ENCODE peak calls at places on chromosomes 2 and 18, in ten cellular contexts. T is GM23338, I is MM.1S, C is epithelial cell of proximal tubule, H is foreskin fibroblast, M is heart right ventricle, X is IMR-90, G is uterus, V is PC-9, K is mucosa of descending colon. R is an unnamed sample.

GRCh38 chr2:288743-289361 is 961 bp upstream of the ALKAL2 start:
- DNase-seq in M (no peak), K (peak), G (peak), X (no peak), I (no peak), C (no peak), V (no peak), T (peak), H (peak), R (no peak)

GRCh38 chr2:215712850-215713230 is 277.0 kb upstream of the FN1 start:
- DNase-seq in C (peak), M (no peak), X (peak), T (no peak), G (no peak), H (peak), I (no peak), V (no peak), K (no peak), R (no peak)

GRCh38 chr2:239379641-239380170 is 21.1 kb downstream of the HDAC4 start:
- DNase-seq in V (no peak), K (no peak), G (no peak), M (no peak), I (no peak), C (no peak), H (no peak), T (peak), X (no peak), R (no peak)

GRCh38 chr2:31967790-31968189 is 43.0 kb downstream of the MEMO1 start:
- DNase-seq in T (no peak), V (no peak), I (no peak), C (no peak), X (peak), M (no peak), G (no peak), K (no peak), H (no peak), R (peak)

GRCh38 chr2:240689975-240690374 is 1.7 kb upstream of the AQP12A start:
- DNase-seq in K (no peak), H (no peak), X (no peak), C (no peak), T (no peak), I (no peak), M (no peak), G (no peak), V (no peak), R (no peak)

GRCh38 chr18:48333563-48333962 is 75.6 kb downstream of the ZBTB7C start:
- DNase-seq in X (no peak), H (no peak), I (no peak), V (no peak), C (no peak), K (no peak), M (no peak), T (peak), G (no peak), R (no peak)

GRCh38 chr2:229409751-229410181 is 138.7 kb upstream of the PID1 start:
- DNase-seq in I (no peak), G (no peak), T (peak), K (no peak), C (no peak), V (no peak), X (peak), H (peak), M (no peak), R (no peak)

GRCh38 chr2:174149530-174149929 is 98.8 kb downstream of the OLA1 start:
- DNase-seq in H (no peak), G (no peak), M (no peak), X (no peak), V (no peak), K (no peak), I (no peak), C (no peak), T (no peak), R (no peak)

GRCh38 chr2:19462228-19462627 is 103.8 kb upstream of the OSR1 start:
- DNase-seq in T (no peak), G (no peak), I (no peak), C (no peak), V (no peak), H (peak), M (no peak), X (no peak), K (no peak), R (no peak)

GRCh38 chr2:174120346-174120745 is 128.0 kb downstream of the OLA1 start:
- DNase-seq in V (peak), C (no peak), K (no peak), M (no peak), H (peak), X (peak), I (no peak), T (no peak), G (no peak), R (no peak)

GRCh38 chr2:127569274-127570065 is 34.0 kb downstream of the MYO7B start:
- DNase-seq in G (no peak), T (no peak), V (no peak), X (peak), C (peak), K (no peak), H (peak), M (peak), I (no peak), R (no peak)

GRCh38 chr2:166230724-166231070 is 102.9 kb upstream of the SCN1A start:
- DNase-seq in C (no peak), H (no peak), G (no peak), M (no peak), I (no peak), T (no peak), X (no peak), V (no peak), K (no peak), R (no peak)

GRCh38 chr2:158120664-158121063 is 19.0 kb downstream of the UPP2 start:
- DNase-seq in G (no peak), X (no peak), K (no peak), C (peak), I (peak), T (peak), M (no peak), V (no peak), H (no peak), R (no peak)

GRCh38 chr2:45568935-45569334 is 42.1 kb downstream of the SRBD1 start:
- DNase-seq in K (no peak), V (no peak), X (no peak), C (no peak), I (no peak), T (no peak), G (no peak), H (no peak), M (no peak), R (no peak)

GRCh38 chr2:236672606-236673005 is 103.0 kb downstream of the ACKR3 start:
- DNase-seq in C (no peak), T (no peak), X (no peak), M (no peak), I (no peak), G (no peak), K (no peak), H (no peak), V (no peak), R (no peak)

GRCh38 chr18:48951448-48952286 is 902 bp upstream of the SMAD7 start:
- DNase-seq in V (peak), M (peak), G (peak), K (peak), H (peak), X (peak), T (peak), I (peak), C (no peak), R (no peak)

GRCh38 chr2:10688921-10689807 is 611 bp downstream of the NOL10 start:
- DNase-seq in T (peak), K (peak), V (peak), I (no peak), C (no peak), H (peak), X (no peak), G (no peak), M (peak), R (no peak)

GRCh38 chr18:13319629-13320028 is 101.1 kb downstream of the LDLRAD4 start:
- DNase-seq in C (no peak), T (no peak), H (no peak), V (no peak), G (no peak), I (no peak), X (no peak), K (no peak), M (no peak), R (no peak)

GRCh38 chr2:134905168-134905567 is 13.5 kb upstream of the CCNT2 start:
- DNase-seq in H (no peak), C (no peak), V (no peak), K (no peak), I (no peak), G (no peak), T (no peak), X (no peak), M (no peak), R (no peak)

GRCh38 chr2:174218773-174219172 is 29.6 kb downstream of the OLA1 start:
- DNase-seq in K (no peak), G (no peak), I (no peak), V (no peak), H (no peak), T (no peak), M (no peak), C (no peak), X (no peak), R (no peak)

GRCh38 chr18:76618721-76619120 is 123.7 kb upstream of the ZNF516 start:
- DNase-seq in V (no peak), X (no peak), C (no peak), G (no peak), K (no peak), M (no peak), T (no peak), H (no peak), I (no peak), R (no peak)

GRCh38 chr18:76619342-76620315 is 124.6 kb upstream of the ZNF516 start:
- DNase-seq in V (no peak), M (peak), H (peak), K (peak), G (peak), T (peak), X (peak), C (no peak), I (no peak), R (no peak)

GRCh38 chr18:76621782-76622495 is 126.9 kb upstream of the ZNF516 start:
- DNase-seq in C (peak), G (no peak), V (no peak), K (no peak), T (no peak), I (no peak), M (no peak), H (peak), X (peak), R (no peak)

GRCh38 chr18:76621184-76621583 is 126.1 kb upstream of the ZNF516 start:
- DNase-seq in C (no peak), X (peak), V (no peak), I (no peak), M (no peak), K (no peak), H (peak), T (peak), G (no peak), R (no peak)

GRCh38 chr18:76620326-76620813 is 125.3 kb upstream of the ZNF516 start:
- DNase-seq in T (peak), C (no peak), M (peak), I (peak), X (peak), K (peak), V (peak), H (peak), G (peak), R (no peak)
- TF ChIP-seq CTCF in T (peak), C (peak), M (peak), I (peak), X (peak), K (no peak), V (no peak), H (peak), G (peak), R (peak)

DNA sequence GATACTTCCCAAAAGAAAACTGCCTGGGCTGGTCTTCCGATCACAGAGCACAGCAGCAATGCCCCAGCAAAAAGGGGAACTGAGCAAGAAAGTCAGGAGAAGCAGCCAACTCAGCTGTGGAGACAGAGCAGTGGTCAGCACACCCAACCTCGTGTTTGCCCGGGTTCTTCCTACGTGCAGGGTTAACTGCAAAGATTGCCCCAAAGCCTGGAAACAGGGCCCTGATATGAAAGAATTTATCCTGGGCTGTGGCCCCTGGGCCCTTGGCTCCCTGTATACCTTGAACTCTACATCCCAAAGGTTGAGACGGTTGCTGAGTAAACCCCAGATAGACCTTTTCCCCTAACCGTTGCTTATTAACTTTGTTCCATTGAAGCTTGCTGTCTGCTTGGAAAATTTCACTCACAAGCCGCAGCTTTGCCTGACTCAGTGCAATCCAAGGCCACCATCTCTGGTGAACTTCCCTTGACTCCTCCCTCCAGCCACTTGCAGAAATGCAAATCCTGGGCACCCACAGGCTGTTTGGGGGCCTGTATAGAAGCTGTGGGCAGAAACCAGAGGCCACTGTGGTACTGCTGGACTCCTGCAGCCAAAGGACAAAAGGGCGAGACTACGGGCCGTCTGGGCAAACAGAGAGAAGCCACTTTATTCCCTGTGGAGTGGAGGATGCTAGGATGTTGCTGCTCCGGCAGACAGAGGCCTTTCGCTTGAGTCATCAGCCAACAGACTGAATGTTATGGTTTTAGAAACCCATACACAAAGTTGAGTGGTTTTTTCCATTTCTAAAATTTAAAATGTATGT is 18.2 kb downstream of the NRP2 start:
- DNase-seq in M (no peak), C (peak), T (no peak), G (no peak), H (peak), I (no peak), X (peak), K (no peak), V (peak), R (no peak)
- H3K4me3 ChIP-seq in M (no peak), C (peak), T (no peak), G (no peak), H (no peak), I (no peak), X (no peak), K (no peak), V (no peak), R (no peak)

GRCh38 chr18:12278153-12278764 is 24.1 kb downstream of the CIDEA start:
- DNase-seq in M (no peak), K (no peak), I (peak), C (no peak), V (no peak), H (peak), X (peak), T (peak), G (peak), R (no peak)
- TF ChIP-seq CTCF in M (no peak), K (no peak), I (peak), C (peak), V (peak), H (peak), X (peak), T (peak), G (no peak), R (peak)

GRCh38 chr2:26504002-26504401 is 26.1 kb upstream of the OTOF start:
- DNase-seq in X (no peak), I (no peak), M (no peak), T (peak), G (no peak), C (no peak), V (no peak), K (no peak), H (no peak), R (no peak)
- H3K4me3 ChIP-seq in X (no peak), I (peak), M (peak), T (peak), G (no peak), C (peak), V (no peak), K (no peak), H (no peak), R (no peak)

GRCh38 chr2:9375857-9376428 is 47.4 kb downstream of the ITGB1BP1 start:
- DNase-seq in I (no peak), H (no peak), X (no peak), V (no peak), C (no peak), K (no peak), G (no peak), T (no peak), M (no peak), R (no peak)
- TF ChIP-seq CTCF in I (no peak), H (no peak), X (no peak), V (no peak), C (no peak), K (no peak), G (no peak), T (peak), M (no peak), R (no peak)

GRCh38 chr18:55897101-55897500 is 309.1 kb upstream of the TCF4 start:
- DNase-seq in T (no peak), X (no peak), M (no peak), H (no peak), V (no peak), C (no peak), K (no peak), G (no peak), I (no peak), R (no peak)

GRCh38 chr18:55893948-55894347 is 306.0 kb upstream of the TCF4 start:
- DNase-seq in G (no peak), H (no peak), V (no peak), K (no peak), T (no peak), C (no peak), X (no peak), I (no peak), M (no peak), R (no peak)
- H3K4me3 ChIP-seq in G (no peak), H (no peak), V (peak), K (no peak), T (peak), C (peak), X (no peak), I (no peak), M (no peak), R (no peak)

DNA sequence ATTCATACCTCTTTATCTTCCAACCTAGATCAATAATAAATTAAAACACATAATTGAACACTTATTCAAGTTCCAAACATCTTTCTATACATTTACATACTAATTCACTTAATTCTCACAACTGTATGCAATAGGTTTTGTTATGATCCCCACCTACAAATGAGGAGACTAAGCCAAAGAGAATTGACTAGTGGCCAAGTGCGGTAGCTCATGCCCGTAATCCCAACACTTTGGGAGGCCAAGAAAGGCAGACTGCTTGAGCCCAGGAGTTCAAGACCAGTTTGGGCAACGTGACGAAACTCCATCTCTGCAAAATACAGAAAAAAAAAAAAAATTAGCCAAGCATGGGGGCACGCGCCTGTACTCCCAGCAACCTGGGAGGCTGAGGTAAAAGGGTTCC is 36.8 kb downstream of the KCNG3 start:
- DNase-seq in X (no peak), T (peak), G (no peak), M (no peak), H (no peak), V (no peak), I (no peak), K (no peak), C (no peak), R (no peak)
- TF ChIP-seq CTCF in X (no peak), T (peak), G (no peak), M (no peak), H (no peak), V (peak), I (peak), K (no peak), C (peak), R (peak)